ENCODE peak calls at places on chromosomes 16 and 17, in five cellular contexts. M, A, P, L and O are unnamed samples.

GRCh38 chr17:63349478-63350000 is 96.6 kb downstream of the CYB561 start:
- DNase-seq in P (no peak), A (peak), M (no peak), L (no peak), O (no peak)

GRCh38 chr17:59001158-59001814 is 105.4 kb downstream of the TRIM37 start:
- DNase-seq in L (no peak), A (no peak), M (no peak), P (peak), O (peak)

GRCh38 chr16:84284168-84284722 is 10.4 kb upstream of the WFDC1 start:
- DNase-seq in M (peak), L (peak), A (no peak), P (no peak), O (peak)

GRCh38 chr16:72481419-72481818 is 309.5 kb upstream of the PMFBP1 start:
- DNase-seq in M (no peak), P (no peak), A (no peak), L (no peak), O (no peak)

GRCh38 chr17:44284024-44284400 is 16.1 kb upstream of the SLC4A1 start:
- DNase-seq in L (no peak), P (no peak), M (no peak), A (no peak), O (no peak)

GRCh38 chr17:66835476-66835875 is 559 bp downstream of the CACNG5 start:
- DNase-seq in L (no peak), M (no peak), A (no peak), P (no peak), O (no peak)

GRCh38 chr17:9389116-9389515 is 186.5 kb downstream of the STX8 start:
- DNase-seq in M (no peak), A (peak), L (no peak), P (no peak), O (no peak)

GRCh38 chr16:84303516-84303915 is 8.8 kb downstream of the WFDC1 start:
- DNase-seq in A (no peak), M (no peak), L (no peak), P (no peak), O (no peak)

GRCh38 chr16:20897897-20898296 is 2.3 kb downstream of the DCUN1D3 start:
- DNase-seq in P (no peak), L (peak), M (no peak), A (no peak), O (no peak)

GRCh38 chr16:73025111-73025505 is 22.8 kb downstream of the ZFHX3 start:
- DNase-seq in M (no peak), L (no peak), P (no peak), A (no peak), O (no peak)

GRCh38 chr16:20937736-20938135 is 37.2 kb downstream of the LYRM1 start:
- DNase-seq in P (no peak), L (no peak), A (no peak), M (no peak), O (no peak)

GRCh38 chr16:84874004-84874435 is 54.2 kb downstream of the CRISPLD2 start:
- DNase-seq in A (no peak), L (no peak), M (peak), P (no peak), O (no peak)

GRCh38 chr17:30570596-30571265 is 93.5 kb downstream of the GOSR1 start:
- DNase-seq in L (no peak), P (no peak), A (no peak), M (no peak), O (peak)

GRCh38 chr17:67050066-67050465 is 5.7 kb downstream of the CACNG1 start:
- DNase-seq in L (no peak), M (no peak), A (no peak), P (no peak), O (no peak)

GRCh38 chr17:2602597-2603017 is 9.2 kb downstream of the PAFAH1B1 start:
- DNase-seq in L (no peak), M (no peak), P (no peak), A (no peak), O (no peak)

GRCh38 chr16:89736554-89736953 is 15.2 kb downstream of the ZNF276 start:
- DNase-seq in M (no peak), L (no peak), P (no peak), A (no peak), O (no peak)

GRCh38 chr17:66542183-66542966 is 240.0 kb downstream of the PRKCA start:
- DNase-seq in M (no peak), P (no peak), A (peak), L (no peak), O (no peak)